ENCODE peak calls at places on chromosomes 1 and 21, in four cellular contexts. H is ascending aorta, Y is right atrium auricular region, M is brain microvascular endothelial cell. L is an unnamed sample.

GRCh38 chr1:211639500-211640361 is 35.7 kb downstream of the NEK2 start:
- DNase-seq in H (peak; percentile 63), M (peak; percentile 96), Y (no peak), L (no peak)

GRCh38 chr21:46079357-46080170 is 18.3 kb upstream of the COL6A2 start:
- DNase-seq in H (peak; percentile 73), Y (peak; percentile 64), M (peak; percentile 77), L (no peak)

GRCh38 chr1:155175927-155176371 is 2.3 kb downstream of the TRIM46 start:
- DNase-seq in Y (no peak), H (no peak), M (no peak), L (peak; percentile 47)

GRCh38 chr1:110783292-110783918 is 89.5 kb upstream of the CD53 start:
- DNase-seq in M (peak; percentile 38), H (no peak), Y (no peak), L (peak; percentile 61)

GRCh38 chr1:204684551-204685235 is 845 bp downstream of the LRRN2 start:
- DNase-seq in M (no peak), H (no peak), Y (no peak), L (no peak)

GRCh38 chr1:77134359-77134758 is 84.9 kb downstream of the PIGK start:
- DNase-seq in M (no peak), Y (no peak), H (no peak), L (no peak)

GRCh38 chr1:10507111-10507879 is 32.5 kb downstream of the PEX14 start:
- DNase-seq in M (peak; percentile 74), Y (peak; percentile 68), H (peak; percentile 84), L (peak; percentile 69)

GRCh38 chr1:71473331-71473730 is 392.5 kb upstream of the ZRANB2 start:
- DNase-seq in H (no peak), M (no peak), Y (no peak), L (no peak)

GRCh38 chr1:174839211-174839610 is 160.5 kb upstream of the CACYBP start:
- DNase-seq in Y (no peak), M (no peak), H (no peak), L (no peak)

GRCh38 chr1:226482975-226483660 is 65.4 kb upstream of the STUM start:
- DNase-seq in M (no peak), H (no peak), Y (no peak), L (no peak)

GRCh38 chr1:215188302-215188950 is 105.9 kb downstream of the KCNK2 start:
- DNase-seq in H (no peak), M (no peak), Y (no peak), L (no peak)

GRCh38 chr1:44707959-44708831 is 22.8 kb downstream of the RNU5D-1 start:
- DNase-seq in Y (no peak), M (peak; percentile 63), H (no peak), L (no peak)

GRCh38 chr1:66176012-66176715 is 357.8 kb upstream of the SGIP1 start:
- DNase-seq in Y (no peak), H (no peak), M (peak; percentile 56), L (no peak)

GRCh38 chr21:34039678-34040382 is 33.5 kb upstream of the MRPS6 start:
- DNase-seq in Y (no peak), H (no peak), M (no peak), L (no peak)

GRCh38 chr1:44043176-44044070 is 12.2 kb upstream of the SLC6A9 start:
- DNase-seq in H (no peak), M (no peak), Y (no peak), L (no peak)

GRCh38 chr1:65207317-65207716 is 59.3 kb downstream of the AK4 start:
- DNase-seq in M (no peak), Y (no peak), H (no peak), L (no peak)

GRCh38 chr1:207424570-207425131 is 29.5 kb upstream of the CR2 start:
- DNase-seq in M (no peak), Y (no peak), H (no peak), L (no peak)

GRCh38 chr1:46133946-46134345 is 1.5 kb upstream of the PIK3R3 start:
- DNase-seq in M (no peak), Y (no peak), H (no peak), L (no peak)

GRCh38 chr1:173210716-173211231 is 3.6 kb upstream of the TNFSF4 start:
- DNase-seq in Y (no peak), M (no peak), H (no peak), L (no peak)

GRCh38 chr1:32894019-32894600 is 7.1 kb downstream of the TMEM54 start:
- DNase-seq in Y (no peak), H (no peak), M (no peak), L (no peak)

GRCh38 chr1:26020390-26020789 is 1.2 kb upstream of the EXTL1 start:
- DNase-seq in H (no peak), M (peak; percentile 61), Y (no peak), L (no peak)

DNA sequence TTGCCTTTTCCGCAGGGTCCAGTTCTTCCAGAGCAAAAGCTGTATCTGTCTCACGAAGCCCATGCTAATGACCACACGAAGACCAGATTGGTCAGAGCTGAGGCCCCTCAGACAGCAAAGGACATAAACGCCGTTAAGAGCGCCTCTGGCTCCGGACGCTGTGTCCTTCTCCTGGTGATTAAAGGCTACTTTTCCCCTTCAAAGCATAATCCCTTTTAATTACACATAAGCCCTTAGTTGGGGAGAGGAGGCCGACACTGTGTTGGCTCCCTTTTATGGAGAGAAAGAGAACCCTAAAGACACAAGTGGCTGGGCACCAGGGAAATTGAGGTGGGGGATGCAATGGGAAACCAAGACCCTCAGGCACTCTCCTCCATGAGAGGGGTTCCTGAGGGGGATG is at the start of gene ABCA4:
- DNase-seq in Y (peak; percentile 28), M (no peak), H (no peak), L (no peak)
- TF ChIP-seq CTCF in Y (no peak), M (no peak), H (no peak), L (no peak)

DNA sequence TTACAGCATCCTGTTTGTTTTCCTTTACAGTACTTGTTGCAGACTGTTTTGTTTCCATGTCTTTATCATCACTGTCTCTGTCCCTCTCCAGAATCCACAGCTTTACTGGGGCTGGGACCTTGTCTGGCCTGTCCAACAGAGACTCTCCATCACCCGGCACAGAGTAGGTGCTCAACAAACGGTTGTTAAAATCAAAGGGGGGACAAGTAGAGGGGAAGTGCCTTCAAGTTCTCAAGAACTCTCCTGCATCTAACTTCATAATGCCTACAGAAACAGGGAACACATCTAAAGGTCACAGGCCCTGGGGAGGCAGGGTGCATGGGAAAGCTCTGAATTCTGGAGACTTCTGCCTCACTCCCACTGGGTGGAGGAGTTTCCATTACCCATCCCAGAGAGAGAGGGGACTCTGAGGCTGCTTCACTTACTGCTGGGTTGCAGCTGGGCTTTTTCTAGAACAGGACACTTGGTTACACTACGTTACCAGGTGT is 2.3 kb upstream of the ECE1 start:
- DNase-seq in H (no peak), Y (no peak), M (no peak), L (no peak)
- H3K27ac ChIP-seq in H (peak overlapping the region; percentile 54), Y (peak overlapping the region; percentile 65), M (no peak overlapping the region), L (peak overlapping the region; percentile 77)

GRCh38 chr1:84758968-84759491 is 68.8 kb upstream of the SSX2IP start:
- DNase-seq in M (peak; percentile 55), H (peak; percentile 44), Y (no peak), L (peak; percentile 76)
- H3K4me3 ChIP-seq in M (peak overlapping the region; percentile 29), H (peak overlapping the region; percentile 38), Y (no peak overlapping the region), L (peak overlapping the region; percentile 46)

DNA sequence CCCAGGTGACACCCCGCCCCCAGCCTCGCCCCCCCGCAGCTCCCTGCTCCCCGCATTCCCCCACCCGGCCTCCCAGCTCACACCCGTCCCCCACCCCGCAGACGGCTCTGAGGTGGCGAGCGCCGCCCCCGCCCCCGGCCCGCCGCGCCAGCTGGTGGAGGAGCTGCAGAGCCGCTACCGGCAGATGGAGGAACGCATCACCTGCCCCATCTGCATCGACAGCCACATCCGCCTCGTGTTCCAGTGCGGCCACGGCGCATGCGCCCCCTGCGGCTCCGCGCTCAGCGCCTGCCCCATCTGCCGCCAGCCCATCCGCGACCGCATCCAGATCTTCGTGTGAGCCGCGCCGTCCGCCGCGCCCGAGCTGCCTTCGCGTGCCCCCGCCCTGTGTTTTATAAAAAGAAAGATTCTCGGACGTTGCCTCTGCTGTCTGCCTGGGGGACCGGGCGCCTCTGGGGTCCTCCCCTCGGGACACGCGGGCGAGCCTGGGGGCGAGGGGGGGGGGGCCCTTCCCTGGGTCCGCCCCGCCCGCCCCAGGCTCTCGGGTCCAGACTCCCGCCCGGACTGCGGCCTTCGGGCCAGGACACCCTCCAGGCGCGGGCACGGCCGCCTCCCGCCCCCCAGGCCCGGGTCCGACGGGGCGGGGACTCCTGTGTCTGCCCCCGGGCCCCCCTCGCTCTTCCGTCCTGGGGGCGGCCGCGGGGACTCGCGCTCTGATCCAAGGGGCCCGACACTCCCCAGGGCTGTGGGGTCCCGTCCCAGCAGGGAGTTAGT is 1.6 kb upstream of the MMP23B start:
- DNase-seq in Y (peak; percentile 73), M (peak; percentile 56), H (peak; percentile 83), L (peak; percentile 65)
- TF ChIP-seq CTCF in Y (no peak), M (no peak), H (no peak), L (no peak)

DNA sequence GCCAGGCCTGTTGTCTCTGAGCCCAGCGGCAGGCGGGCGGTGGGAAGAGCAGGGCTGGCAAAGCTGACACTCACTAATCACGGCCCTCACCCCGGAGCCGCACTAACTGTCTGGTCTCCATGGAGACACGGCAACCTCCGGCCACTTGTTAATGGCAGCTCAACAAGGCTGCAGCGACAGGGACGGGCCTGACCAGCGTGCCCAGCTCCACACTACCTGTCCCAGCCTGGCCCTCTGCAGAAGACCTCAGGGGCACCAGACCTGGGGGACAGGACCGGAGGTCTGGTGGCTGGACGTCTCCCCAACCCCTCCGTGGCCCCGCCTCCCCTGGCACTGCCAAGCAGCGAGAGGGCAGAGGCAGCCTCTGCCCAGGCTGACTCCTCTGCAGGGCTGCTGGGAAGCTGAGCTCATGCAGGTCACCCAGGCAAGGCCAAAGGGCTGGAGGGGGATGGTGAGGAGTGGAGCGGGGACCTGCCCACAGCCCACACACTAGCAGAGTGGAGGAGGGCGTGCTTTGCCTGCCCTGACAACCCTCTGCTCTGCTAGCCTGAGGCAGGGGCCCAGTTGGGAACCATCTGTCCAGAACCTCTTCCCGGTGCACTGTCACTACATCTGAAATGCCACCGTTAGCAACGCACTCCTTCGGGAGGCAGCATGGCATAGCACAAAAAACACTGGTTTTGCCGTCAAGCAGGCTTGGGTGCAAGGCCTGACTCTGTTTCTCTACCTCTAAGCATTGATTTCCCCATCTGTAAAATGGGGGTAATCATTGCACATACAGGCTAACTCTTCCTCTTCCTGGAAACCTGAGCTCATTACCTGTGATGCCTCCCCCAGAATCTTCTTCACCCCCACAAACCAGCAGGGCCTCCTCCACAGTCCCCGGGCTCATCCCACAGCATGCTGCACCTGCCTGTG is 29.6 kb upstream of the WASF2 start:
- DNase-seq in H (no peak), M (no peak), Y (no peak), L (peak; percentile 69)
- H3K27ac ChIP-seq in H (peak overlapping the region; percentile 5), M (no peak overlapping the region), Y (peak overlapping the region; percentile 72), L (peak overlapping the region; percentile 91)

L was measured in dorsolateral prefrontal cortex.